ENCODE peak calls at places on chromosomes 13 and 19, in eight cellular contexts. N, K, E, Q, O, G, D and X are unnamed samples. For H3K36me3, the result is how much of the 10 kb centered on the place peaks cover.

GRCh38 chr13:111216166-111216960 is 101.3 kb downstream of the ARHGEF7 start:
- DNase-seq in K (peak), G (peak), Q (peak), E (no peak), N (peak), O (peak), D (peak), X (no peak)

GRCh38 chr19:56301152-56301551 is 13.5 kb downstream of the ZSCAN5A start:
- DNase-seq in O (no peak), K (peak), G (no peak), N (no peak), Q (no peak), D (no peak), E (no peak), X (no peak)

GRCh38 chr19:38892841-38893240 is 6.6 kb downstream of the SIRT2 start:
- DNase-seq in G (no peak), Q (no peak), E (no peak), K (no peak), O (no peak), N (no peak), D (no peak), X (no peak)

GRCh38 chr13:47858042-47858677 is 142.9 kb downstream of the SUCLA2 start:
- DNase-seq in K (no peak), N (no peak), E (no peak), G (no peak), D (no peak), O (no peak), Q (no peak), X (no peak)

GRCh38 chr13:104008571-104009435 is 942.6 kb upstream of the SLC10A2 start:
- DNase-seq in O (no peak), E (no peak), K (peak), N (peak), G (no peak), Q (no peak), D (no peak), X (peak)

GRCh38 chr19:38062959-38063786 is 156.2 kb downstream of the SIPA1L3 start:
- DNase-seq in D (no peak), G (no peak), N (peak), Q (no peak), O (no peak), K (no peak), E (no peak), X (no peak)

GRCh38 chr19:54674021-54674617 is 11.3 kb downstream of the LILRB4 start:
- DNase-seq in N (no peak), O (no peak), E (no peak), Q (no peak), G (no peak), D (no peak), K (peak), X (no peak)

GRCh38 chr19:36136975-36137686 is 2.7 kb upstream of the CAPNS1 start:
- DNase-seq in G (peak), D (peak), N (peak), K (peak), O (peak), Q (no peak), E (peak), X (peak)

GRCh38 chr19:35090160-35090794 is 25.3 kb upstream of the FXYD3 start:
- DNase-seq in O (no peak), D (peak), K (peak), N (peak), Q (no peak), E (no peak), G (no peak), X (peak)

GRCh38 chr13:109779074-109779473 is 7.3 kb downstream of the IRS2 start:
- DNase-seq in Q (peak), D (no peak), K (no peak), O (no peak), E (no peak), G (no peak), N (peak), X (no peak)

GRCh38 chr19:38674388-38675133 is 27.1 kb downstream of the ACTN4 start:
- DNase-seq in Q (no peak), D (no peak), K (no peak), N (peak), E (peak), G (peak), O (no peak), X (no peak)

GRCh38 chr13:62337109-62337880 is 921.6 kb upstream of the PCDH20 start:
- DNase-seq in D (no peak), O (no peak), G (no peak), N (no peak), K (no peak), Q (no peak), E (no peak), X (no peak)

GRCh38 chr19:1001538-1002166 is 1.4 kb downstream of the GRIN3B start:
- DNase-seq in Q (peak), D (peak), O (no peak), G (peak), E (no peak), N (no peak), K (peak), X (no peak)

GRCh38 chr13:24627090-24627714 is 53.0 kb upstream of the ATP12A start:
- DNase-seq in D (peak), N (no peak), G (no peak), O (no peak), K (peak), Q (no peak), E (no peak), X (no peak)

DNA sequence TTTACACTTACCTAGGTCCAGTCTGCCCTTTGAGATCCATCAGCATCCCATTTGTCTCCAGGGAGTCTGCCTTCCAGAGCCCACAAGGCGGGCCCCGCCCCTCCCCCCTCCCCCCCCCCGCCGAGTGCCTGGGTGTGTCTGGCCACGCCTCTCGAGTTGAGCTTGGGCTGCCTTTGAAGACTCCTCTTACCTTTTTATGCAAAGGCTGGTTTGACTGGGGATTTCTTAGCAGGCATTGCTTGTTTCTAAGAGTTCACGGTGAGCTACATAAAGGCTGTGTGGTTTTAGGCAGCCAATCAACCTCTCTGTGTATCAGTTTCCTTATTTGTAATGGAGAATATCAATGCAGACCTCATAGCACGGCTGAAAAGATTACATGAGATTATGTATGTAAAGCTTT is 11.3 kb downstream of the GPR12 start:
- DNase-seq in O (no peak), Q (no peak), D (no peak), G (no peak), E (no peak), N (no peak), K (no peak), X (no peak)
- H3K27ac ChIP-seq in O (no peak), Q (no peak), D (no peak), G (no peak), E (no peak), N (no peak), K (no peak), X (no peak)

GRCh38 chr19:49663224-49663623 is 2.4 kb downstream of the IRF3 start:
- DNase-seq in N (no peak), O (no peak), G (no peak), D (no peak), E (no peak), Q (no peak), K (no peak), X (no peak)

GRCh38 chr19:49658139-49658517 is 7.5 kb downstream of the IRF3 start:
- DNase-seq in Q (no peak), K (no peak), O (no peak), N (no peak), G (no peak), E (no peak), D (no peak), X (no peak)

GRCh38 chr19:49658566-49659442 is 6.9 kb downstream of the IRF3 start:
- DNase-seq in G (no peak), D (no peak), O (no peak), Q (no peak), E (no peak), N (no peak), K (no peak), X (no peak)

GRCh38 chr19:49662011-49662410 is 3.6 kb downstream of the IRF3 start:
- DNase-seq in O (no peak), N (no peak), Q (no peak), E (no peak), G (no peak), K (no peak), D (no peak), X (no peak)

GRCh38 chr19:49660338-49660961 is 5.2 kb downstream of the IRF3 start:
- DNase-seq in G (no peak), K (no peak), N (no peak), Q (no peak), E (no peak), O (no peak), D (no peak), X (no peak)
- H3K36me3 ChIP-seq in G (under half), K (under half), N (under half), Q (under half), E (under half), O (half or more), D (half or more), X (half or more)

DNA sequence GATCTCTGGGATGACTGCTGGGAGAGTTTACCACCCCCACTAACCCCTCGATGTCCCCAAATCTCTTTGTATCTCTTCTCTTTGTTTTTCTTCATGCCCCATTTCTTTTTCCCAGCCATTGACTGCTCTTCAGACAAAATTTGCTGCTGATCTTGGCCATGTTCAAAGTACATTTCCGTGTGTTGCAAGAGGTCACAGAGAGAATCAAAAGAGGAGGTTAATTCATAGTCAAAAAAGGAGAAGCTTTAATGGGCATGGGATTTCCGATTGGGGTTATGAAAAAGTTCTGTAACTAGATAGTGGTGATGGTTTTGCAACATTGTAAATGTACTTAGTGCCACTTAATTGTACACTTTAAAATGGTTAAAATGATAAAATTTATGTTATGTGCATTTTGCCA is 121.1 kb downstream of the FLT1 start:
- DNase-seq in G (no peak), N (no peak), D (no peak), K (no peak), E (no peak), Q (no peak), O (no peak), X (no peak)
- H3K27ac ChIP-seq in G (no peak), N (no peak), D (no peak), K (no peak), E (no peak), Q (no peak), O (no peak), X (no peak)

GRCh38 chr19:30023330-30023729 is 81.3 kb downstream of the URI1 start:
- DNase-seq in G (no peak), O (no peak), E (no peak), D (no peak), Q (no peak), N (no peak), K (no peak), X (no peak)
- H3K36me3 ChIP-seq in G (under half), O (under half), E (under half), D (under half), Q (under half), N (under half), K (under half), X (under half)

DNA sequence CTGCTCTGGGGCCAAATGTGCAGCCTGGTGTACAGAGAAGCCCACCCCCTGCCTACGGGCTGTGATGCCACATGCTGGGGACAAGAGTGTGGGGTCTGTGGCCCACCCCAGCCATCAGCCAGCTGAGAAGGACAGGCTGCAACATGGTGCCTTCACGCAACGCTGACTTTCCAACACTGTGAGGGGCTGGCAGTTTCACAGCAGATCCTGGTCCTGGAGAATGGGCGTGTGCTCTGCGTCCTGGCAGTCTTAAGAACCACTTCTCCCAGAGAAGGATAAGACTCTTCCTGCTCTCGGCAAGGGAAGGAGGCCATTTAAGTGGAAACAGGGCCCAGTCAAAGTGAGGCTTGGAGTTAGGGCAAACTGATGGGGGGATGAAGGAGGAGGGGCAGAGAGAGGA is 4.6 kb downstream of the LRRC4B start:
- DNase-seq in Q (no peak), D (no peak), G (peak), N (no peak), E (no peak), K (no peak), O (no peak), X (no peak)
- H3K27ac ChIP-seq in Q (no peak), D (no peak), G (no peak), N (no peak), E (no peak), K (no peak), O (no peak), X (no peak)

GRCh38 chr19:49652723-49653465 is 10.9 kb downstream of the SCAF1 start:
- DNase-seq in D (no peak), Q (no peak), K (no peak), N (no peak), O (no peak), E (no peak), G (no peak), X (no peak)
- H3K36me3 ChIP-seq in D (half or more), Q (under half), K (under half), N (under half), O (half or more), E (under half), G (under half), X (half or more)

DNA sequence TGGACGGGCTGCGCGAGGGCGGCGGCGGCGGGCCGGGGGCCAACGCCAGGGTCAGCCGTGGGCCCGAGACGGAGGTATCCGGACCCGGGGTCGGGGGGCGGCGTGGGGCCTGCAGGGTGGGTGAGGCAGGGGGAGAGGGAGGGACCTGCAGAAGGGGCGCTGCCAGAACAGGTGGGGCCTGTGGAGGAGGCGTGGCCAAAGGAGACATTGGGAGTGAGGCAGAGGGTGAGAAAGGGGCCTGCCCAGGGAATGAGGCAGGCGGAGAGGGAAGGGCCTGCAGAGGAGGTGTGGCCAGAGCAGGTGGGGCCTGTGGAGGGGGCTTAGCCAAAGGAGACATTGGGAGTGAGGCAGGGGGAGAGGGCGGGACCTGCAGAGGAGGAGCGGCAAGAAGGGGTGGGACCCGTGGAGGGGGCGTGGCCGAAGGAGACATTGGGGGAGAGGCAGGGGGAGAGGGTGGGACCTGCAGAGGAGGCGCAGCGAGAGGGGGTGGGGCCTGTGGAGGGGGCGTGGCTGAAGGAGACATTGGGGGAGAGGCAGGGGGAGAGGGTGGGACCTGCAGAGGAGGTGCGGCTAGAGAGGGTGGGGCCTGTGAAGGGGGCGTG is 4.2 kb downstream of the PRR36 start:
- DNase-seq in G (peak), K (peak), Q (peak), N (no peak), O (no peak), D (peak), E (no peak), X (no peak)
- H3K27ac ChIP-seq in G (no peak), K (peak), Q (peak), N (no peak), O (peak), D (peak), E (no peak), X (no peak)

DNA sequence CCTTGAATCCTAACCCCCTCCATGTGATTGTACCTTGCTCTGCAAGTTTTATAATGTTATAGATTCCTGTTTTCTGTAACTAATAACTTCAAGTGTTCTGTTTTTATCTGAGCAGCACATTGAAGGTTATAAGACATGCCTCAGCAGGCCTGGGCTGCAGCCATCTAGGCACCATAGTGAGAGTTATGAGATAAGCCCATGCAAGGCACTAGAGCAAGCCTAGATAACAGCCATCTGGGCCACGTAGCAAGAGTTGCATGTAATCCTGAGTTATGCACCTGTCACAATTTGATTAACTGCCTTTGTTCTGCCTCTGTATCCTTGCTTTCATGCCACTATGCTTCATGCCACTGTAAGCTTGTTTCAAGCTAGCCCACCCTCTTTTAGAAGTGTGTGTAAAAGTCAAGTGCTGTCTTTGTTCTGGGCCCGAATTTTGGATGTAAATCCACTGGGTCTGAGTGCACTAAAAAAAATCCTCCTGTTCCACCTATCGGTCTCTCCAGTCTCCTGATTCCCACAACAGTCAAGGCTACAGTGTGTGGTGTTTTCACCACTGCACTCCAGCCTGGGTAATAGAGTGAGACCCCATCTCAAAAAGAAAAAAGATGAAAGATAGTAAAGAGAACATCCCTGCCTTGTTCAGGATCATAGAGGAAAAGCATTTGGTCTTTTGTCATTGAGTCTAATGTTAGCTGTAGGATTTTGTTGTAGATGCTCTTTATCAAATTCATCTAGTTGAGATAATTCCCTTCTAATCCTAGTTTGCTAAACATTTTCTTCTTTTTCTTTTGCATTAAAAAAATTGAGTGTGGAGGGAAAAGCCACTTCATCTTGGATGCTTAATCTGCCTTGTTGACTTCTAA is 16.1 kb upstream of the KBTBD6 start:
- DNase-seq in K (no peak), O (no peak), D (no peak), N (no peak), G (no peak), Q (no peak), E (no peak), X (no peak)
- H3K36me3 ChIP-seq in K (under half), O (under half), D (under half), N (under half), G (under half), Q (under half), E (under half), X (under half)